ENCODE peak calls at places on chromosomes 12 and 14, in eight cellular contexts. Y, B, N, R, I, C, J and Z are unnamed samples.

GRCh38 chr14:55588259-55588699 is 8.3 kb downstream of the KTN1 start:
- DNase-seq in Y (no peak), J (no peak), I (no peak), C (no peak), R (no peak), B (no peak), N (no peak), Z (no peak)

GRCh38 chr12:52230364-52231281 is 2.4 kb upstream of the KRT7 start:
- DNase-seq in B (no peak), I (no peak), R (no peak), C (no peak), N (peak; percentile 44), J (peak; percentile 50), Y (peak; percentile 84), Z (no peak)

GRCh38 chr12:59737725-59738463 is 142.1 kb downstream of the SLC16A7 start:
- DNase-seq in I (no peak), R (no peak), B (no peak), J (peak; percentile 28), C (no peak), N (no peak), Y (no peak), Z (no peak)

GRCh38 chr12:12503384-12504078 is 59.1 kb downstream of the DUSP16 start:
- DNase-seq in J (peak; percentile 71), N (peak; percentile 8), I (no peak), B (no peak), Y (no peak), R (no peak), C (no peak), Z (no peak)

GRCh38 chr14:49420201-49420600 is 166.0 kb downstream of the RPS29 start:
- DNase-seq in I (no peak), C (no peak), Y (no peak), J (no peak), N (no peak), R (no peak), B (no peak), Z (no peak)

GRCh38 chr12:131378861-131379665 is 331.8 kb upstream of the SFSWAP start:
- DNase-seq in J (no peak), I (no peak), C (no peak), B (no peak), N (no peak), Y (no peak), R (peak; percentile 12), Z (no peak)

GRCh38 chr14:94180655-94181271 is 6.6 kb downstream of the PPP4R4 start:
- DNase-seq in Y (no peak), R (no peak), C (no peak), I (peak; percentile 89), N (peak; percentile 42), J (peak; percentile 62), B (no peak), Z (no peak)

GRCh38 chr12:109626378-109627115 is 53.0 kb downstream of the MVK start:
- DNase-seq in B (no peak), C (no peak), R (no peak), N (peak; percentile 79), I (no peak), J (no peak), Y (no peak), Z (peak; percentile 71)

GRCh38 chr12:120592121-120593049 is 11.2 kb upstream of the POP5 start:
- DNase-seq in I (no peak), C (no peak), N (no peak), R (no peak), B (no peak), Y (no peak), J (no peak), Z (no peak)

GRCh38 chr12:68349083-68349700 is 17.0 kb upstream of the MDM1 start:
- DNase-seq in Y (no peak), N (peak; percentile 38), J (no peak), B (no peak), R (no peak), I (no peak), C (no peak), Z (no peak)

GRCh38 chr12:128531153-128531552 is 264.2 kb downstream of the TMEM132C start:
- DNase-seq in Y (no peak), B (no peak), C (no peak), I (peak; percentile 45), J (peak; percentile 77), N (peak; percentile 67), R (no peak), Z (no peak)

GRCh38 chr12:108611884-108612415 is 14.1 kb upstream of the TMEM119 start:
- DNase-seq in B (no peak), C (no peak), R (no peak), N (peak; percentile 68), I (peak; percentile 85), J (peak; percentile 83), Y (no peak), Z (no peak)

GRCh38 chr14:58464652-58465051 is 37.1 kb downstream of the KIAA0586 start:
- DNase-seq in C (no peak), R (no peak), Y (no peak), N (no peak), B (no peak), I (no peak), J (no peak), Z (no peak)

GRCh38 chr12:45192041-45192695 is 23.7 kb upstream of the ANO6 start:
- DNase-seq in C (no peak), N (peak; percentile 9), R (no peak), J (peak; percentile 98), B (no peak), Y (no peak), I (no peak), Z (no peak)

GRCh38 chr12:120316798-120317257 is 10.8 kb downstream of the PLA2G1B start:
- DNase-seq in R (no peak), J (peak; percentile 27), N (no peak), B (no peak), Y (no peak), C (no peak), I (peak; percentile 48), Z (no peak)

GRCh38 chr14:101509730-101510371 is 51.4 kb upstream of the DIO3 start:
- DNase-seq in Y (no peak), I (no peak), N (no peak), B (no peak), C (no peak), R (no peak), J (no peak), Z (no peak)

GRCh38 chr12:75706786-75707605 is 195.6 kb upstream of the KRR1 start:
- DNase-seq in J (no peak), Y (no peak), B (no peak), C (no peak), N (no peak), R (no peak), I (peak; percentile 46), Z (no peak)

DNA sequence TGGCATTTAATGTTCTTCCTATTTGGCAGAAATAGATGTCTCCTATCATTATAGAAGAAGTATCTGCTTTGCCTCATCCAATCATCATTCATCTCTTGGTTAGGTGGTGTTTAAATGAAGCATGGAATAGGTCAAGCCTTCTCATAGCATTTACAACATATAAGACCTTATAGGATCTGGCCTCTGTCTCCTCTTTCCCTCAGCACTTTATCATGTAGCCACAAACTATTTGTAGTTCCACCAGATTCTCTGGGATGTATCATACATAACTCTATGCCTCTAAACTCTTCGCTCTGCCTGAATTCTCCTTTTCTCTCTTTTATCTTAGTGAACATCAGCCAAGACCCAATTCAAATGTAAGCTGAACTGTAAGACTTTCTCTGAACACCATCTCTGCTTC is 20.7 kb downstream of the NAA25 start:
- DNase-seq in B (no peak), J (no peak), I (no peak), R (no peak), Y (no peak), N (no peak), C (no peak), Z (no peak)
- H3K27ac ChIP-seq in B (no peak overlapping the region), J (no peak overlapping the region), I (no peak overlapping the region), R (no peak overlapping the region), Y (no peak overlapping the region), N (peak overlapping the region; percentile 34), C (no peak overlapping the region), Z (no peak overlapping the region)

GRCh38 chr12:30756074-30756473 is 1.3 kb upstream of the CAPRIN2 start:
- DNase-seq in R (peak; percentile 53), B (no peak), I (no peak), C (no peak), Y (no peak), N (no peak), J (no peak), Z (no peak)
- H3K27ac ChIP-seq in R (no peak overlapping the region), B (no peak overlapping the region), I (no peak overlapping the region), C (no peak overlapping the region), Y (no peak overlapping the region), N (no peak overlapping the region), J (no peak overlapping the region), Z (no peak overlapping the region)

GRCh38 chr12:31597066-31597465 is 6.1 kb upstream of the DENND5B start:
- DNase-seq in I (no peak), N (no peak), Y (no peak), R (no peak), C (no peak), B (no peak), J (no peak), Z (no peak)

GRCh38 chr12:31599053-31599452 is 8.1 kb upstream of the DENND5B start:
- DNase-seq in N (no peak), B (no peak), J (no peak), I (peak; percentile 88), Y (no peak), R (no peak), C (no peak), Z (no peak)

GRCh38 chr12:31603546-31604009 is 12.6 kb upstream of the DENND5B start:
- DNase-seq in B (no peak), R (no peak), C (no peak), J (no peak), Y (no peak), I (peak; percentile 94), N (no peak), Z (no peak)

GRCh38 chr12:31600764-31601163 is 9.8 kb upstream of the DENND5B start:
- DNase-seq in B (no peak), I (no peak), N (no peak), J (no peak), C (no peak), Y (no peak), R (no peak), Z (no peak)

GRCh38 chr12:31600252-31600651 is 9.3 kb upstream of the DENND5B start:
- DNase-seq in R (no peak), N (no peak), Y (no peak), C (no peak), I (peak; percentile 75), B (no peak), J (peak; percentile 46), Z (no peak)
- H3K27ac ChIP-seq in R (no peak overlapping the region), N (no peak overlapping the region), Y (no peak overlapping the region), C (no peak overlapping the region), I (no peak overlapping the region), B (peak overlapping the region; percentile 14), J (no peak overlapping the region), Z (no peak overlapping the region)

DNA sequence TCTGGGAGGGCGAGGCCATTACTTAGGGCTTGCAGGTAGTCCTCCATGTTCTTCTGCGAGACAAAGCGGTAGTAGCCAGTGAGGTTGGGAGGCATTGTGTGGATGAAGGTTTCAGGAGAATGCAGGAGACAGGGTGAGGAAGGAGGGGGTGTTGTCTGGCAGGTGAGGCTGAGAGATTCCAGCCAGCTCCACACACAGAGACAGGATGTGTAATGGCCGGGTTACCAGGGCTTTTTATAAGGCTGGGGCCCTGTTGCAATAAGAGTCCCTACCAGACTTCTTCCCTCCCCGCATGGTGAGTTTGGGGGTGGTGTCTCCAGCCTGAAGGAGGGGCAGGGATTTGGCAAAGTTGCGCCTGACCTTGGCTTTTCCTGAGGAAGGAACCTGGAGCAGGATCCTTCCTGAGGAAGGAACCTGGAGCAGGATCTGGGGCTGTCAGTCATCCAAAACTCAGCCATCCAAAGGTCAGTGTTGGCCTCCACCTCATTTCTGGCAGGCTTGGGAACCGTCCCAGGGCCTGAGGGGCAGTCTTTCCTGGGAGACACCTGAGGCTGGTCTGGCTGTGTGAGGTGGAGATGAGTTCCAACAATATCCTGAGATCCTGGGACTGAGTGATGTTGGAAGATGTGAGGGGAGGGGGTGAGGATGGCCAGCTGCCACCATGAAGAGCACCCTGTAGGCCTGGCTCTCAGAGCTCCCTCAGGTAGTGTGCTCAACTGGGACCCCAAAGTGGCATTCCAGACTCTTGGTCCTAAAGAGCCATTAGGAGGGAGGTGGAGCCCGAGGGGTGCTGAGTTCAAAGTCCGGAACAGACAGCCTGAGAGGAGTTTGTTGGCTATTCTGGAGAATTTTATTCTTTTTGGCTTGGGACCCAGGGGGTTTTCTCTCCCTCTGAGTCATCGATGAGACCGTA is at the start of gene RBP5:
- DNase-seq in C (no peak), Y (no peak), I (no peak), N (no peak), R (no peak), J (peak; percentile 87), B (no peak), Z (no peak)
- H3K27ac ChIP-seq in C (peak within 1 kb of the TSS; percentile 18), Y (peak within 1 kb of the TSS; percentile 48), I (no peak within 1 kb of the TSS), N (no peak within 1 kb of the TSS), R (peak within 1 kb of the TSS; percentile 24), J (no peak within 1 kb of the TSS), B (peak within 1 kb of the TSS; percentile 79), Z (no peak within 1 kb of the TSS)